ENCODE peak calls at places on chromosomes 4 and X, in four cellular contexts. D is left lung, H is GM23248, N is SK-N-SH. B is an unnamed sample.

GRCh38 chr4:16000708-16001483 is 37.9 kb upstream of the FGFBP2 start:
- DNase-seq in H (no peak), D (no peak), N (no peak), B (no peak)

GRCh38 chr4:105520819-105521790 is 31.3 kb upstream of the ARHGEF38 start:
- DNase-seq in D (no peak), N (peak; percentile 69), H (peak; percentile 51), B (no peak)

GRCh38 chr4:10690185-10690907 is 5.8 kb upstream of the CLNK start:
- DNase-seq in N (no peak), D (no peak), H (no peak), B (no peak)

GRCh38 chrX:123917069-123917468 is 44.4 kb upstream of the STAG2 start:
- DNase-seq in H (no peak), D (no peak), N (no peak), B (no peak)

GRCh38 chr4:56164921-56165320 is 216.2 kb downstream of the CEP135 start:
- DNase-seq in N (no peak), H (no peak), D (no peak), B (no peak)

GRCh38 chrX:15465896-15466651 is 27.1 kb downstream of the PIR start:
- DNase-seq in D (no peak), H (peak; percentile 20), N (no peak), B (no peak)

GRCh38 chr4:36187723-36188333 is 56.5 kb downstream of the ARAP2 start:
- DNase-seq in N (no peak), D (no peak), H (peak; percentile 17), B (no peak)

GRCh38 chr4:74157116-74157742 is 689 bp upstream of the MTHFD2L start:
- DNase-seq in N (no peak), H (peak; percentile 68), D (no peak), B (no peak)

GRCh38 chrX:123424546-123424945 is 240.5 kb downstream of the GRIA3 start:
- DNase-seq in D (no peak), H (peak; percentile 78), N (no peak), B (no peak)

GRCh38 chr4:9989918-9990635 is 31.2 kb downstream of the SLC2A9 start:
- DNase-seq in H (no peak), N (no peak), D (no peak), B (no peak)

GRCh38 chrX:13898603-13899002 is 81.7 kb upstream of the GPM6B start:
- DNase-seq in D (no peak), H (peak; percentile 61), N (no peak), B (no peak)

GRCh38 chr4:185534534-185534849 is 815 bp downstream of the PDLIM3 start:
- DNase-seq in D (no peak), H (no peak), N (no peak), B (no peak)

GRCh38 chr4:148868207-148868606 is 426.0 kb upstream of the NR3C2 start:
- DNase-seq in N (no peak), H (no peak), D (no peak), B (no peak)

GRCh38 chrX:35276115-35276514 is 333.5 kb downstream of the FAM47B start:
- DNase-seq in N (no peak), D (no peak), H (no peak), B (no peak)

GRCh38 chr4:77881460-77882295 is 19.0 kb downstream of the MRPL1 start:
- DNase-seq in H (peak; percentile 24), D (no peak), N (no peak), B (no peak)

GRCh38 chr4:172042714-172043114 is 229.5 kb downstream of the GALNTL6 start:
- DNase-seq in D (no peak), N (no peak), H (no peak), B (no peak)

GRCh38 chr4:181776655-181777054 is 466.5 kb upstream of the TENM3 start:
- DNase-seq in N (no peak), D (no peak), H (no peak), B (no peak)

GRCh38 chrX:46381630-46382029 is 163.6 kb downstream of the ZNF674 start:
- DNase-seq in N (no peak), H (peak; percentile 35), D (no peak), B (no peak)

GRCh38 chrX:51420610-51421009 is 75.8 kb downstream of the NUDT11 start:
- DNase-seq in D (no peak), H (peak; percentile 54), N (peak; percentile 40), B (no peak)

GRCh38 chr4:57430706-57431105 is 320.5 kb upstream of the IGFBP7 start:
- DNase-seq in D (no peak), N (no peak), H (no peak), B (no peak)

GRCh38 chr4:15848191-15848842 is 70.2 kb downstream of the CD38 start:
- DNase-seq in H (no peak), D (no peak), N (no peak), B (no peak)

GRCh38 chr4:42492977-42493376 is 95.7 kb downstream of the SHISA3 start:
- DNase-seq in H (no peak), D (no peak), N (no peak), B (no peak)

GRCh38 chrX:72569786-72570185 is 2.9 kb downstream of the HDAC8 start:
- DNase-seq in N (no peak), H (peak; percentile 82), D (no peak), B (no peak)

GRCh38 chrX:130669233-130669632 is 233.8 kb downstream of the ENOX2 start:
- DNase-seq in N (no peak), D (no peak), H (peak; percentile 53), B (no peak)

GRCh38 chrX:40843643-40844042 is 108.3 kb upstream of the MED14 start:
- DNase-seq in N (no peak), D (no peak), H (no peak), B (no peak)

GRCh38 chrX:135346975-135347374 is 37.7 kb downstream of the ETDC start:
- DNase-seq in H (no peak), N (no peak), D (no peak), B (no peak)

GRCh38 chrX:28278236-28278635 is 297.0 kb upstream of the DCAF8L1 start:
- DNase-seq in N (no peak), D (no peak), H (no peak), B (no peak)

GRCh38 chrX:107747596-107748161 is 27.9 kb downstream of the TSC22D3 start:
- DNase-seq in N (no peak), H (peak; percentile 68), D (no peak), B (no peak)

GRCh38 chrX:67673741-67674274 is 130.0 kb downstream of the AR start:
- DNase-seq in D (no peak), N (no peak), H (no peak), B (no peak)

GRCh38 chrX:153688900-153689590 is 1.3 kb downstream of the SLC6A8 start:
- DNase-seq in N (peak; percentile 79), H (peak; percentile 70), D (no peak), B (peak; percentile 56)

GRCh38 chrX:108439961-108440696 is 491 bp downstream of the COL4A5 start:
- DNase-seq in D (no peak), H (peak; percentile 55), N (no peak), B (no peak)

GRCh38 chrX:151174581-151175282 is 1.7 kb upstream of the GPR50 start:
- DNase-seq in D (no peak), H (no peak), N (no peak), B (no peak)

GRCh38 chr4:114488301-114488982 is 110.2 kb upstream of the UGT8 start:
- DNase-seq in N (no peak), D (no peak), H (no peak), B (no peak)

GRCh38 chr4:142336251-142336934 is 509.7 kb downstream of the INPP4B start:
- DNase-seq in N (no peak), H (no peak), D (no peak), B (no peak)

GRCh38 chr4:159366966-159367365 is 264.1 kb downstream of the RAPGEF2 start:
- DNase-seq in D (no peak), H (peak; percentile 77), N (no peak), B (no peak)

GRCh38 chr4:5664778-5665177 is 43.6 kb downstream of the EVC2 start:
- DNase-seq in N (no peak), D (no peak), H (no peak), B (no peak)

GRCh38 chr4:5658992-5659391 is 49.4 kb downstream of the EVC2 start:
- DNase-seq in D (no peak), N (no peak), H (no peak), B (no peak)

GRCh38 chr4:5660185-5660584 is 48.2 kb downstream of the EVC2 start:
- DNase-seq in N (no peak), H (peak; percentile 49), D (no peak), B (no peak)

GRCh38 chr4:5662555-5662954 is 45.8 kb downstream of the EVC2 start:
- DNase-seq in D (no peak), H (no peak), N (no peak), B (no peak)

GRCh38 chr4:5661237-5661636 is 47.1 kb downstream of the EVC2 start:
- DNase-seq in H (no peak), D (no peak), N (no peak), B (no peak)
- H3K36me3 ChIP-seq in H (peaks cover 23% of the 10 kb centered on the region), D (no peaks in the 10 kb centered on the region), N (no peaks in the 10 kb centered on the region), B (peaks cover 15% of the 10 kb centered on the region)

GRCh38 chrX:119240356-119240755 is 4.3 kb downstream of the PGRMC1 start:
- DNase-seq in H (peak; percentile 88), N (no peak), D (no peak), B (no peak)
- H3K36me3 ChIP-seq in H (peaks cover 26% of the 10 kb centered on the region), N (peaks cover 16% of the 10 kb centered on the region), D (no peaks in the 10 kb centered on the region), B (no peaks in the 10 kb centered on the region)

DNA sequence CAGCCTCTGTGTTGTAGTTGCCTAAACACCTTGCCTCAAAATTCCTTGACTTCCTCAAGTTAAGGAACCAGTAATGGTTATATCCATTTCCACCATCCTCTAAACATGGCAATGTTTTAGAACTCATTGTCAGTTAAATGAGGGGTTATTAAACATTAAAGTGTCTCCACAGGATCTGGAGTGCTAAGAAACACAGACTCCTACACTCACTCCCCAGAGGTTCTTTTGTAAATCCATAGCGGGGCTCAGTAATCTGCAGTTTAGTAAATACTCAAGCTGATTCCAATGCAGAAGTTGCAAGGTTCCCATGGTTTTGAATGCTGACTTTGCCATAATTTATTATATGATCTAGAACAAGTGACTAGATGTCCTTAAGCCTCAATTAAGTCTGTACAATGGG is 245.5 kb downstream of the GPAT3 start:
- DNase-seq in H (no peak), D (no peak), N (no peak), B (no peak)
- H3K36me3 ChIP-seq in H (no peaks in the 10 kb centered on the region), D (no peaks in the 10 kb centered on the region), N (no peaks in the 10 kb centered on the region), B (no peaks in the 10 kb centered on the region)

GRCh38 chrX:38656350-38656915 is 95.1 kb downstream of the TSPAN7 start:
- DNase-seq in N (no peak), H (no peak), D (no peak), B (no peak)
- H3K36me3 ChIP-seq in N (no peaks in the 10 kb centered on the region), H (no peaks in the 10 kb centered on the region), D (no peaks in the 10 kb centered on the region), B (no peaks in the 10 kb centered on the region)

GRCh38 chr4:2924765-2925301 is 38.4 kb downstream of the NOP14 start:
- DNase-seq in H (no peak), D (peak; percentile 27), N (no peak), B (no peak)

GRCh38 chr4:2924286-2924685 is 38.9 kb downstream of the NOP14 start:
- DNase-seq in N (no peak), H (no peak), D (peak; percentile 31), B (peak; percentile 19)

GRCh38 chr4:2927016-2927695 is 36.0 kb downstream of the NOP14 start:
- DNase-seq in N (no peak), D (peak; percentile 16), H (no peak), B (peak; percentile 22)

GRCh38 chr4:2925931-2926860 is 37.0 kb downstream of the NOP14 start:
- DNase-seq in N (no peak), D (no peak), H (no peak), B (no peak)

DNA sequence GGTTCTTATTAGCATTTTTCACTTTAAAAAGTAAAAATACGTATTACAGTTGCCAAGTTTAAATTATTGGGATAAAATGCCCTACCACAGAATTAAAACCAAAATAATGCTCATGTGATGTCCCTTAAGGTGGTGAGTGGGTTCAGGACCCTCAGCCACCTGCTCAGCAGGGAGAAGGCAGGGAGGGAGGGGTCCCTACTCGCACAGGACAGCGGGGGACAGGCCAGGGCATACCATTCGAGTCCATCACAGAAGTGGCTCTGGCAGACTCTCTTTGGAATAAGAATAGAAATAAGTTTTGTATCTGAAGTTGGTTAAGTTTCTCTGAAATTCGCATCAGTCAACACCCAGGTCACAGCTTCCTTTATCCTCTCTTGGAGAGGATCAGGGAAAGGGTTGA is 37.7 kb downstream of the NOP14 start:
- DNase-seq in D (no peak), N (no peak), H (no peak), B (peak; percentile 5)
- H3K36me3 ChIP-seq in D (no peaks in the 10 kb centered on the region), N (peaks cover 29% of the 10 kb centered on the region), H (no peaks in the 10 kb centered on the region), B (peaks cover 5% of the 10 kb centered on the region)

B was measured in breast epithelium.